ENCODE peak calls at places on chromosome 5, in nine cellular contexts. S is ovary, W is GM12865, A is Panc1, F is HL-60, I is stomach, K is HCT116, D is lower lobe of right lung, Z is neural crest cell. Q is an unnamed sample.

GRCh38 chr5:171407234-171407633 is 12.2 kb upstream of the FGF18 start:
- DNase-seq in Z (no peak), A (no peak), W (no peak), D (no peak), K (no peak), F (no peak), S (no peak), I (no peak), Q (no peak)

GRCh38 chr5:72238712-72239445 is 81.2 kb downstream of the MRPS27 start:
- DNase-seq in F (no peak), D (no peak), I (no peak), S (no peak), A (no peak), Z (no peak), K (no peak), W (no peak), Q (no peak)

GRCh38 chr5:173981362-173981761 is 7.6 kb upstream of the C5orf47 start:
- DNase-seq in K (no peak), I (no peak), W (no peak), Z (no peak), F (no peak), A (no peak), S (no peak), D (no peak), Q (no peak)

GRCh38 chr5:96220610-96221390 is 212.2 kb downstream of the PCSK1 start:
- DNase-seq in S (no peak), K (no peak), I (no peak), F (no peak), D (no peak), Z (no peak), A (no peak), W (peak), Q (no peak)

GRCh38 chr5:59923465-59923864 is 29.9 kb upstream of the PDE4D start:
- DNase-seq in I (no peak), K (no peak), A (no peak), S (no peak), W (no peak), F (no peak), D (no peak), Z (no peak), Q (peak)

GRCh38 chr5:178246736-178247135 is 14.1 kb upstream of the PHYKPL start:
- DNase-seq in Z (no peak), S (no peak), K (no peak), W (peak), F (no peak), A (no peak), I (no peak), D (no peak), Q (no peak)

GRCh38 chr5:31939151-31939550 is 235.0 kb downstream of the GOLPH3 start:
- DNase-seq in I (no peak), F (no peak), Z (no peak), S (no peak), W (no peak), K (no peak), A (no peak), D (no peak), Q (no peak)

GRCh38 chr5:66171349-66172344 is 27.5 kb downstream of the SREK1 start:
- DNase-seq in Z (no peak), K (no peak), F (peak), I (no peak), A (no peak), W (peak), D (no peak), S (peak), Q (peak)

GRCh38 chr5:96434201-96434645 is 1.2 kb upstream of the PCSK1 start:
- DNase-seq in Z (peak), W (peak), D (peak), I (peak), A (no peak), F (peak), K (peak), S (peak), Q (peak)

GRCh38 chr5:158124606-158125316 is 265.8 kb upstream of the CLINT1 start:
- DNase-seq in Z (no peak), F (no peak), A (no peak), I (no peak), S (no peak), D (no peak), K (no peak), W (no peak), Q (no peak)

GRCh38 chr5:80959768-80960442 is at the start of gene RASGRF2:
- DNase-seq in F (no peak), W (no peak), S (peak), I (peak), D (no peak), K (no peak), Z (peak), A (no peak), Q (peak)

GRCh38 chr5:115841382-115842088 is at the start of the genes AP3S1 and ATG12:
- DNase-seq in A (peak), I (peak), S (peak), W (peak), D (peak), Z (peak), K (peak), F (peak), Q (peak)

GRCh38 chr5:135392256-135392655 is 6.8 kb downstream of the MACROH2A1 start:
- DNase-seq in Z (no peak), A (no peak), I (no peak), F (peak), S (no peak), D (no peak), W (peak), K (no peak), Q (no peak)

GRCh38 chr5:112594060-112594850 is 143.4 kb upstream of the APC start:
- DNase-seq in I (no peak), W (no peak), A (no peak), S (no peak), F (no peak), D (no peak), Z (no peak), K (no peak), Q (no peak)

GRCh38 chr5:170941788-170942187 is 80.0 kb downstream of the RANBP17 start:
- DNase-seq in D (no peak), W (peak), S (no peak), K (no peak), Z (no peak), A (no peak), I (no peak), F (no peak), Q (no peak)

GRCh38 chr5:56900858-56901578 is 8.4 kb upstream of the SETD9 start:
- DNase-seq in I (no peak), W (peak), Z (peak), F (peak), K (peak), A (no peak), S (no peak), D (no peak), Q (peak)

GRCh38 chr5:15902050-15902449 is 277.5 kb downstream of the MARCHF11 start:
- DNase-seq in K (no peak), A (no peak), F (no peak), S (no peak), Z (no peak), D (no peak), W (no peak), I (no peak), Q (no peak)

GRCh38 chr5:138611295-138612220 is 36.4 kb upstream of the HSPA9 start:
- DNase-seq in A (no peak), F (no peak), I (no peak), K (no peak), W (no peak), D (no peak), S (peak), Z (peak), Q (no peak)

GRCh38 chr5:64637837-64638443 is 52.4 kb upstream of the SHISAL2B start:
- DNase-seq in S (no peak), D (no peak), W (peak), Z (no peak), A (no peak), F (no peak), I (no peak), K (no peak), Q (no peak)
- TF ChIP-seq CTCF in S (no peak), D (no peak), W (peak), Z (no peak), A (no peak), F (no peak), I (no peak), K (no peak), Q (no peak)

DNA sequence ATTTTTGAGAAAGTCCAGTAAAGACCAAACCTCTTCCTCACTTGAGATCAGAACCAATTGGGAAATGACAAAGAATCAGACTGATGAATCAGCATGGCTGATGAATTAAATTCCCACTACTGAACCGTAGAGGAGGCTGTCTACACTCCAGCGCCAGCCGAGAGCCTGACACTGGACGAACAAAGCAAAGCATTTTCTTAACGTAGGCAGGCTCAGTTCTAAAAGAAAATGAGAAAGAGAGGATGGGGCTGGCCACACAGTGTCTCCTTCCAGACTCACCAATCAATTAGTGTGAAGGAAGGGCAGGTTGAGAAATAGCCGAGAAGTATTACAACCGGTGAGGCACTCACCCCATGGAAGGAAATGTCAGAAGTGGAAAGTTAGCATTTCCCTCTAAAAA is 49.4 kb downstream of the ITGA1 start:
- DNase-seq in A (no peak), S (peak), Z (peak), K (no peak), D (no peak), W (no peak), I (no peak), F (no peak), Q (no peak)
- TF ChIP-seq CTCF in A (no peak), S (no peak), Z (no peak), K (no peak), D (no peak), W (no peak), I (no peak), F (no peak), Q (no peak)

GRCh38 chr5:103375356-103375755 is 116.8 kb downstream of the MACIR start:
- DNase-seq in F (no peak), S (no peak), W (peak), I (no peak), A (no peak), D (no peak), Z (no peak), K (no peak), Q (peak)
- TF ChIP-seq CTCF in F (no peak), S (no peak), W (peak), I (no peak), A (peak), D (no peak), Z (no peak), K (peak), Q (peak)

DNA sequence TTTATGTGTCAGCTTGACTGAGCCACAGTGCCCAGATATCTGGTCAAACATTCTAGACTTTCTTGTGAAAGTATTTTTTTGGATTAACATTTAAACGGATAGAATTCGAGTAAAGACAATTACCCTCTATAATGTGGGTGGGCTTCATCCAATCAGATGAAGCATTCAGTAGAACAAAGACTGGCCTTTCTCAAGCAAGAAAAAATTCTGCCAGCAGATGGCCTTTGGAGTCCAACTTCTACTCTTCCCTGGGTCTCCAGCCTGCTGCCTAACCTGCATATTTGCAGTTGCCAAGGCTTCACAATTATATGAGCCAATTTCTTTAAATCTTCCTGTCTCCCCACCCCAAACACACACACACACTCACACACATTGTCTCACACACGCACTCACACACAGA is 86.4 kb downstream of the MED10 start:
- DNase-seq in K (peak), F (no peak), I (no peak), S (no peak), D (no peak), W (peak), Z (no peak), A (peak), Q (no peak)
- TF ChIP-seq CTCF in K (peak), F (no peak), I (no peak), S (no peak), D (peak), W (peak), Z (peak), A (peak), Q (no peak)

GRCh38 chr5:129094924-129095797 is 612 bp downstream of the ISOC1 start:
- DNase-seq in S (peak), F (peak), D (peak), I (peak), W (peak), A (no peak), K (no peak), Z (peak), Q (peak)

GRCh38 chr5:129097498-129098296 is 3.1 kb downstream of the ISOC1 start:
- DNase-seq in D (no peak), I (no peak), Z (no peak), F (no peak), K (no peak), A (no peak), S (no peak), W (no peak), Q (no peak)

GRCh38 chr5:129094087-129094923 is at the start of gene ISOC1:
- DNase-seq in I (peak), S (peak), K (peak), W (peak), D (peak), A (peak), F (peak), Z (peak), Q (peak)

GRCh38 chr5:129098488-129099183 is 4.1 kb downstream of the ISOC1 start:
- DNase-seq in K (no peak), I (no peak), Z (no peak), A (no peak), S (no peak), D (no peak), F (peak), W (no peak), Q (no peak)

DNA sequence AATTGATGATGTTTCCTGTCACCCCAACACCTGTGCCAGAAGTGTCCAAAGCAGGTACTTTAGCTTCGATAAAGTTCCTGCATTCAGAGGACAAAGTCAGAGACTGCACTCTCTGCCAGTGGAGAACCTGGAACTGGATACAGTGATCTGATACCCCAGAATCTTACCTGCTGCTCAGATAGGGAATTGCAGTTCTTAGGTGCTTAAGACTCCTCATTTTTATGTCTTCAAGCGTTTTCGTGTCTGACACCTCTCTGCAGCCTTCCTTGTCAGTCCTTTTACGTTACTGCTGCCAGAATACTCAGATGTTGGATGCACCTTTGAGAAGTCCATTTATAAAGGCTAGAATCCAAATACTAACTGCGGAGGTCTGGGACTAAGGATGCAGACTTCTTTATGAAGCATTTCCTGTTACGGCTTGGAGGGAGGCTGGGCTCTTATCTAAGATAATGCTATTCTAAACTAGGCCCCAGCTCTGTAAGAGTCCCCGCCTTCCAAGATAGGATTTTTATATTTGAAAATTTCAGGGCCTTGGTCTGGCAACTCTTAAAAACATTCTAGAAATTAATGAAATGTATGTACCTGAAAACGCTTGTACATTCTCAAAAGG is 1.9 kb downstream of the ISOC1 start:
- DNase-seq in S (no peak), F (no peak), D (no peak), Z (no peak), I (no peak), K (no peak), A (no peak), W (no peak), Q (no peak)
- TF ChIP-seq CTCF in S (no peak), F (no peak), D (no peak), Z (peak), I (no peak), K (peak), A (peak), W (no peak), Q (no peak)

GRCh38 chr5:122192477-122192876 is 63.1 kb downstream of the ZNF474 start:
- DNase-seq in F (no peak), W (no peak), Z (no peak), A (no peak), K (no peak), D (no peak), S (no peak), I (no peak), Q (no peak)

GRCh38 chr5:122200894-122201293 is 71.5 kb downstream of the ZNF474 start:
- DNase-seq in K (no peak), I (no peak), S (no peak), W (no peak), A (no peak), F (no peak), Z (no peak), D (no peak), Q (no peak)

GRCh38 chr5:122192883-122193496 is 63.6 kb downstream of the ZNF474 start:
- DNase-seq in W (peak), Z (peak), K (peak), S (peak), I (no peak), F (peak), D (no peak), A (peak), Q (peak)

GRCh38 chr5:122200456-122200855 is 71.1 kb downstream of the ZNF474 start:
- DNase-seq in S (no peak), K (no peak), I (no peak), W (no peak), Z (no peak), F (no peak), A (no peak), D (no peak), Q (no peak)

DNA sequence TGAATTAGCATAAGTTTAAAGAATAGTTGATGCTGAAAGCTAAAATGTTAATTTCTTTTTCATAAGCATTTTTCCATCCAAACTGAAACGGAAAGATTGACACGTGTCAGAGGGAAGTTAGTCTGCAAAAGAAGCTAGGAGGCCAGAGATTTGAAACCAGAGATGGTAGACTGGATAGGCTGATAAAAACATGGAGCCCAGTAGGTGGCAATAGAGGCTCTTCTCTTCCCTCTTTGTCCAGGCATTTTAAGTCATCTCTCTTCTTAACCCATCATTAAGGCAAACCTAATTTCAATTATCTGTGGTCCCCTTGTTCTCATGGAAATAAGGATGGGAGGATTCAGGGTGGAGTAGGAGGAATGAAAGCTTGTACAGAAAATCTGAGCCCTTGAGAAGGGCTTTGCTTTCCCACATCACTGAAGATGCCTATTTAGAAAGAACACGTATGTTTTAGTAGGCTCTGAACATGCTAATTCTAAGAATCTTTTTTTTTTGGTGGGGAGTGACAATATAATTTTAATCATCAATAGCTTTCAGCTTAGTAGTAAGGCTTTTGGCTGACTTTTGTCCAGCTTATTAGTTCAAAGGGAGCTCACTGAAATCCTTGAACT is 66.5 kb downstream of the ZNF474 start:
- DNase-seq in D (no peak), W (peak), K (peak), F (no peak), A (peak), Z (peak), S (peak), I (no peak), Q (peak)
- TF ChIP-seq CTCF in D (peak), W (peak), K (peak), F (no peak), A (peak), Z (peak), S (peak), I (no peak), Q (peak)

GRCh38 chr5:151047814-151048425 is 27.5 kb downstream of the GPX3 start:
- DNase-seq in I (no peak), F (no peak), A (no peak), D (no peak), S (peak), Z (no peak), K (no peak), W (peak), Q (peak)

GRCh38 chr5:151051931-151052608 is 28.8 kb downstream of the TNIP1 start:
- DNase-seq in F (no peak), D (no peak), Z (no peak), S (no peak), K (no peak), W (no peak), I (no peak), A (no peak), Q (no peak)

GRCh38 chr5:151051066-151051930 is 29.5 kb downstream of the TNIP1 start:
- DNase-seq in S (peak), F (peak), Z (peak), W (peak), D (peak), I (peak), K (peak), A (no peak), Q (peak)

GRCh38 chr5:151052834-151053233 is 28.0 kb downstream of the TNIP1 start:
- DNase-seq in Z (no peak), F (peak), D (no peak), K (no peak), I (no peak), W (no peak), A (no peak), S (no peak), Q (no peak)

GRCh38 chr5:151048526-151048925 is 28.1 kb downstream of the GPX3 start:
- DNase-seq in A (no peak), K (no peak), D (no peak), I (no peak), F (no peak), Z (no peak), W (no peak), S (no peak), Q (peak)
- TF ChIP-seq CTCF in A (peak), K (peak), D (no peak), I (no peak), F (no peak), Z (peak), W (no peak), S (no peak), Q (peak)

GRCh38 chr5:143008809-143009521 is 238.8 kb downstream of the ARHGAP26 start:
- DNase-seq in Z (no peak), D (peak), W (peak), I (peak), A (peak), S (no peak), F (no peak), K (peak), Q (peak)
- TF ChIP-seq CTCF in Z (no peak), D (no peak), W (no peak), I (no peak), A (no peak), S (no peak), F (no peak), K (no peak), Q (no peak)

GRCh38 chr5:3592298-3592697 is 3.3 kb upstream of the IRX1 start:
- DNase-seq in F (no peak), Z (no peak), D (no peak), S (no peak), K (no peak), A (no peak), I (no peak), W (no peak), Q (no peak)
- TF ChIP-seq CTCF in F (no peak), Z (no peak), D (no peak), S (no peak), K (no peak), A (no peak), I (no peak), W (no peak), Q (no peak)

GRCh38 chr5:124411089-124411488 is 335.4 kb downstream of the ZNF608 start:
- DNase-seq in I (no peak), Z (no peak), W (peak), F (no peak), D (no peak), S (no peak), A (no peak), K (no peak), Q (no peak)
- TF ChIP-seq CTCF in I (no peak), Z (peak), W (no peak), F (no peak), D (no peak), S (no peak), A (no peak), K (no peak), Q (no peak)